ENCODE peak calls at places on chromosome 16, in four cellular contexts. F is ELF-1, G is posterior vena cava, B is Panc1. K is an unnamed sample.

GRCh38 chr16:26957283-26957859 is 109.4 kb upstream of the C16orf82 start:
- DNase-seq in F (no peak), B (no peak), G (no peak), K (no peak)

GRCh38 chr16:1037023-1037933 is 35.3 kb upstream of the SSTR5 start:
- DNase-seq in B (no peak), G (no peak), F (no peak), K (no peak)

GRCh38 chr16:4990415-4990814 is 32.3 kb downstream of the SEC14L5 start:
- DNase-seq in G (no peak), F (no peak), B (no peak), K (peak; percentile 18)

GRCh38 chr16:6016530-6017184 is 919.1 kb upstream of the EEF2KMT start:
- DNase-seq in B (no peak), F (peak; percentile 55), G (no peak), K (no peak)

GRCh38 chr16:78792952-78793351 is 693.5 kb downstream of the WWOX start:
- DNase-seq in G (no peak), F (peak; percentile 13), B (no peak), K (no peak)

GRCh38 chr16:56594292-56594619 is 4.9 kb downstream of the MT3 start:
- DNase-seq in F (no peak), G (no peak), B (no peak), K (no peak)

GRCh38 chr16:11671676-11672075 is 3.4 kb downstream of the SNN start:
- DNase-seq in F (no peak), G (no peak), B (no peak), K (no peak)

GRCh38 chr16:85387171-85387507 is 226.0 kb upstream of the GSE1 start:
- DNase-seq in B (no peak), G (peak; percentile 49), F (no peak), K (peak; percentile 51)

GRCh38 chr16:85991425-85991824 is 92.5 kb downstream of the IRF8 start:
- DNase-seq in F (no peak), B (no peak), G (peak; percentile 61), K (peak; percentile 27)

GRCh38 chr16:48574766-48575165 is 35.2 kb downstream of the N4BP1 start:
- DNase-seq in G (no peak), F (no peak), B (no peak), K (no peak)

K was measured in upper lobe of right lung.